ENCODE peak calls at places on chromosomes 13 and 19, in seven cellular contexts. R is naive thymus-derived CD8-positive, alpha-beta T cell; G is Karpas-422; Q is left cardiac atrium; Y is stomach; Z is NCI-H345; K is A673. M is an unnamed sample.

GRCh38 chr13:99307648-99308339 is 595 bp upstream of the GPR183 start:
- DNase-seq in Y (no peak), G (no peak), K (no peak), Z (no peak), R (no peak), Q (peak; percentile 35), M (no peak)

GRCh38 chr13:46753917-46754316 is 43.0 kb downstream of the ESD start:
- DNase-seq in Y (no peak), R (no peak), Z (no peak), G (no peak), K (no peak), Q (no peak), M (peak; percentile 30)

GRCh38 chr13:98972059-98972458 is 5.8 kb downstream of the DOCK9 start:
- DNase-seq in Y (no peak), K (no peak), Q (no peak), R (no peak), G (no peak), Z (no peak), M (no peak)

GRCh38 chr19:38218204-38218603 is 5.8 kb downstream of the DPF1 start:
- DNase-seq in Z (no peak), G (no peak), Y (no peak), R (no peak), K (no peak), Q (no peak), M (no peak)

GRCh38 chr13:111058796-111059506 is 56.2 kb upstream of the ARHGEF7 start:
- DNase-seq in R (no peak), Q (no peak), Y (no peak), G (no peak), K (no peak), Z (no peak), M (no peak)

GRCh38 chr13:82356667-82357066 is 1525.6 kb downstream of the SLITRK1 start:
- DNase-seq in R (no peak), K (peak; percentile 11), G (no peak), Z (no peak), Q (no peak), Y (no peak), M (no peak)

GRCh38 chr13:90238433-90238832 is 1109.1 kb upstream of the MIR17HG start:
- DNase-seq in R (no peak), Y (no peak), Z (no peak), Q (no peak), K (no peak), G (no peak), M (no peak)

GRCh38 chr19:38251564-38252051 is 4.6 kb downstream of the PPP1R14A start:
- DNase-seq in K (no peak), Z (no peak), Y (no peak), R (no peak), Q (peak; percentile 75), G (no peak), M (peak; percentile 44)

GRCh38 chr13:39306639-39307589 is 268.7 kb downstream of the NHLRC3 start:
- DNase-seq in Z (no peak), K (no peak), Q (no peak), R (no peak), Y (no peak), G (no peak), M (no peak)

GRCh38 chr13:29819157-29819556 is 31.3 kb downstream of the UBL3 start:
- DNase-seq in R (no peak), K (no peak), Y (no peak), Z (no peak), G (no peak), Q (no peak), M (no peak)

GRCh38 chr13:50320297-50320862 is 305.1 kb downstream of the KCNRG start:
- DNase-seq in Z (no peak), G (no peak), R (no peak), Q (no peak), Y (no peak), K (peak; percentile 13), M (no peak)

GRCh38 chr19:23787106-23787505 is 28.4 kb upstream of the ZNF681 start:
- DNase-seq in G (no peak), Z (no peak), Q (no peak), K (no peak), R (no peak), Y (no peak), M (no peak)

GRCh38 chr13:20231839-20232555 is at the start of gene GJB6:
- DNase-seq in Y (peak; percentile 31), K (no peak), Z (peak; percentile 16), Q (no peak), R (peak; percentile 27), G (no peak), M (no peak)

GRCh38 chr13:21675095-21676007 is 4.5 kb downstream of the FGF9 start:
- DNase-seq in Z (peak; percentile 83), G (peak; percentile 53), R (peak; percentile 40), Q (peak; percentile 27), K (peak; percentile 53), Y (peak; percentile 40), M (peak; percentile 15)

GRCh38 chr13:96629331-96629730 is 364.9 kb downstream of the OXGR1 start:
- DNase-seq in R (no peak), Z (no peak), G (no peak), Q (no peak), Y (no peak), K (no peak), M (no peak)

GRCh38 chr13:27789153-27789494 is 3.2 kb upstream of the GSX1 start:
- DNase-seq in Z (no peak), R (no peak), G (no peak), Q (no peak), Y (no peak), K (no peak), M (no peak)

GRCh38 chr13:21216332-21216731 is 39.9 kb downstream of the MRPL57 start:
- DNase-seq in Q (no peak), R (no peak), K (no peak), Y (no peak), G (no peak), Z (no peak), M (no peak)

M was measured in NCI-H82.